ENCODE peak calls at places on chromosomes 11 and 22, in ten cellular contexts. X is LNCaP clone FGC; J is heart left ventricle; W is GM13977; F is endothelial cell; T is activated naive CD8-positive, alpha-beta T cell treated with anti-CD3 and anti-CD28 coated beads, Interleukin-2, amount 50 U/mL, for 24 hours; U is activated T-helper 2 cell treated with anti-CD3 and anti-CD28 coated beads, Interferon-gamma antibody, Interleukin-2, Interleukin-4, amounts not matched to agents 10 μg/mL and 5 μg/mL and 100 μg/mL, durations not matched to agents 14 hours and 24 hours and 36 hours; P is activated T-cell treated with anti-CD3 and anti-CD28 coated beads for 1 hour; D is IMR-90; E is memory B cell. O is an unnamed sample.

GRCh38 chr11:132278801-132279574 is 908.6 kb downstream of the NTM start:
- DNase-seq in J (no peak), T (no peak), E (no peak), D (peak; percentile 72), F (peak; percentile 12), W (peak; percentile 43), X (no peak), P (no peak), U (no peak), O (no peak)

GRCh38 chr22:33579448-33580093 is 340.7 kb downstream of the LARGE1 start:
- DNase-seq in P (peak; percentile 4), F (peak; percentile 85), E (peak; percentile 73), D (peak; percentile 38), U (peak; percentile 17), T (peak; percentile 50), X (peak; percentile 4), J (no peak), W (peak; percentile 52), O (peak; percentile 74)

GRCh38 chr11:65041206-65042035 is at the start of gene SAC3D1:
- DNase-seq in F (no peak), D (peak; percentile 17), E (no peak), P (no peak), X (no peak), J (peak; percentile 37), W (peak; percentile 84), T (no peak), U (peak; percentile 79), O (peak; percentile 88)

GRCh38 chr11:112516771-112517170 is 256.1 kb upstream of the PLET1 start:
- DNase-seq in U (no peak), E (no peak), X (no peak), W (no peak), T (no peak), J (no peak), D (no peak), F (no peak), P (no peak), O (no peak)

GRCh38 chr11:103936059-103936458 is 100.4 kb upstream of the DDI1 start:
- DNase-seq in X (no peak), W (no peak), F (no peak), E (no peak), T (no peak), P (no peak), J (no peak), D (peak; percentile 44), U (no peak), O (no peak)

GRCh38 chr11:73653996-73654395 is 7.6 kb downstream of the PLEKHB1 start:
- DNase-seq in U (no peak), J (no peak), T (no peak), E (no peak), D (no peak), F (no peak), P (no peak), X (no peak), W (no peak), O (no peak)

GRCh38 chr22:40512426-40513136 is 123.9 kb downstream of the MRTFA start:
- DNase-seq in W (no peak), U (no peak), T (no peak), D (peak; percentile 99), J (no peak), X (no peak), P (no peak), E (no peak), F (no peak), O (no peak)

GRCh38 chr11:86438685-86439084 is 64.0 kb downstream of the CCDC81 start:
- DNase-seq in U (no peak), E (no peak), X (no peak), W (no peak), F (no peak), T (no peak), J (no peak), P (no peak), D (peak; percentile 75), O (no peak)

GRCh38 chr11:63761870-63762661 is 6.5 kb downstream of the ZFTA start:
- DNase-seq in P (no peak), W (no peak), F (peak; percentile 35), D (no peak), X (no peak), U (no peak), J (no peak), E (no peak), T (no peak), O (peak; percentile 37)

GRCh38 chr11:114180301-114181055 is 115.7 kb upstream of the NNMT start:
- DNase-seq in T (no peak), X (peak; percentile 64), E (no peak), W (no peak), P (no peak), U (no peak), D (no peak), J (no peak), F (peak; percentile 31), O (no peak)

GRCh38 chr22:49975543-49976389 is 15.2 kb downstream of the PIM3 start:
- DNase-seq in T (peak; percentile 74), F (peak; percentile 11), P (no peak), J (no peak), X (no peak), W (peak; percentile 50), D (no peak), E (no peak), U (no peak), O (peak; percentile 51)

GRCh38 chr11:26730711-26731460 is 9.0 kb upstream of the SLC5A12 start:
- DNase-seq in U (no peak), E (no peak), P (no peak), X (no peak), D (peak; percentile 1), F (no peak), W (no peak), T (no peak), J (no peak), O (no peak)

GRCh38 chr11:61881397-61881796 is 9.9 kb downstream of the FADS3 start:
- DNase-seq in E (no peak), D (no peak), U (no peak), F (no peak), W (no peak), X (no peak), T (no peak), J (no peak), P (no peak), O (no peak)

O was measured in right cardiac atrium.